ENCODE peak calls at places on chromosomes 5 and 9, in five cellular contexts. M is HL-60, O is GM12865, H is NB4, C is fibroblast of villous mesenchyme. F is an unnamed sample.

GRCh38 chr9:21348430-21348829 is 2.3 kb downstream of the IFNA6 start:
- DNase-seq in M (no peak), O (no peak), H (no peak), C (no peak), F (no peak)

GRCh38 chr9:1881708-1882351 is 133.3 kb upstream of the SMARCA2 start:
- DNase-seq in M (no peak), O (peak; percentile 57), H (no peak), C (no peak), F (no peak)

GRCh38 chr9:26331223-26331622 is 561.4 kb downstream of the CAAP1 start:
- DNase-seq in M (no peak), O (no peak), H (no peak), C (no peak), F (no peak)

GRCh38 chr5:138246334-138246733 is 28.1 kb downstream of the GFRA3 start:
- DNase-seq in M (no peak), O (no peak), H (no peak), C (no peak), F (no peak)

GRCh38 chr5:375921-376871 is 54.7 kb downstream of the AHRR start:
- DNase-seq in M (no peak), O (no peak), H (peak; percentile 73), C (no peak), F (no peak)

GRCh38 chr9:113463418-113464285 is at the start of gene RGS3:
- DNase-seq in M (no peak), O (peak; percentile 72), H (no peak), C (no peak), F (no peak)

GRCh38 chr5:137825165-137825564 is 42.5 kb upstream of the MYOT start:
- DNase-seq in M (no peak), O (no peak), H (no peak), C (no peak), F (peak; percentile 52)

GRCh38 chr5:67842806-67843205 is 372.8 kb upstream of the PIK3R1 start:
- DNase-seq in M (no peak), O (no peak), H (no peak), C (peak; percentile 2), F (peak; percentile 54)

GRCh38 chr5:138725153-138725884 is 27.9 kb upstream of the CTNNA1 start:
- DNase-seq in M (no peak), O (peak; percentile 23), H (peak; percentile 85), C (peak; percentile 40), F (peak; percentile 59)

GRCh38 chr9:134186471-134187109 is 22.2 kb upstream of the RNU6ATAC start:
- DNase-seq in M (no peak), O (no peak), H (no peak), C (no peak), F (no peak)

GRCh38 chr5:105259581-105260217 is 1697.1 kb upstream of the NUDT12 start:
- DNase-seq in M (no peak), O (no peak), H (no peak), C (no peak), F (no peak)

GRCh38 chr9:123339666-123340414 is 16.2 kb upstream of the CRB2 start:
- DNase-seq in M (no peak), O (peak; percentile 93), H (peak; percentile 52), C (no peak), F (peak; percentile 20)

GRCh38 chr5:86337667-86338460 is 279.9 kb upstream of the COX7C start:
- DNase-seq in M (no peak), O (peak; percentile 4), H (no peak), C (no peak), F (no peak)

GRCh38 chr9:12666813-12667212 is 26.4 kb upstream of the TYRP1 start:
- DNase-seq in M (no peak), O (no peak), H (peak; percentile 30), C (no peak), F (no peak)
- TF ChIP-seq CTCF in M (no peak), O (peak; percentile 7), H (peak; percentile 55), C (peak; percentile 21), F (no peak)

DNA sequence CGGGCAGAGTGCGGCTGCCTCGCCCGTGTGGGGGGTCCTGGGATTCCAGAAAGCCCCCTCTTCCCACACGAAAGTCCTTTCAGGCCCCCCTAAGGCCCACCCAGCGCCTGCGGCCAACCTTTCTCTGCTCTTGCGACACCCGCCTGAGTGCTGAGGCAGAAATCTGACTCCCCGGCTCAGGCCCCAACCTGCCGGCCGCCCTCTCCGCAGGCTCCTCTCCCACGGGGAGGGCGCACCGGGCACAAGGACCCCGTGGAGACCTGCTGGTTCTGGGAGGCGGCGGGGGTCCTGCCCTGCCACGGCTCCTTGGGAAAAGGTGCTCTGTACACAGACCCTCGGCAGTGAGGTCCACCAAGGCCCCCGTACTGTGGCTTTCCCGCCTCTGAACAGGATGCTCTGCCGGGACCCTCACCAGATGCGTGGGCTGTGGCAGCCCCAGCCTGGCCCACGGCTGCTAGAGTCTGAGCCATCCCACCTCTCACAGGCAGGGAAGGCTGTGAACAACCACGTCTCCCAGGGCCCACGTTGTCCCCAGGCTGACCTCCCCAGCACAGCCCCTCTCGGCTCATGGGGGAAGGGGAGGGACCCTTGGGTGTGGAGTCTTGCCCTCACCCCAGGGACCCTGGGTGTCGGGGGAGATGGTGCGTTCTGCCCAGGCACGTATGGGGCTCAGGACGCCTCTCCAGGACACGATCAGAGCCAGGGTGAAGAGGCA is 41.5 kb upstream of the EGFL7 start:
- DNase-seq in M (no peak), O (no peak), H (peak; percentile 81), C (no peak), F (no peak)
- H3K4me3 ChIP-seq in M (no peak overlapping the region), O (no peak overlapping the region), H (no peak overlapping the region), C (no peak overlapping the region), F (no peak overlapping the region)

DNA sequence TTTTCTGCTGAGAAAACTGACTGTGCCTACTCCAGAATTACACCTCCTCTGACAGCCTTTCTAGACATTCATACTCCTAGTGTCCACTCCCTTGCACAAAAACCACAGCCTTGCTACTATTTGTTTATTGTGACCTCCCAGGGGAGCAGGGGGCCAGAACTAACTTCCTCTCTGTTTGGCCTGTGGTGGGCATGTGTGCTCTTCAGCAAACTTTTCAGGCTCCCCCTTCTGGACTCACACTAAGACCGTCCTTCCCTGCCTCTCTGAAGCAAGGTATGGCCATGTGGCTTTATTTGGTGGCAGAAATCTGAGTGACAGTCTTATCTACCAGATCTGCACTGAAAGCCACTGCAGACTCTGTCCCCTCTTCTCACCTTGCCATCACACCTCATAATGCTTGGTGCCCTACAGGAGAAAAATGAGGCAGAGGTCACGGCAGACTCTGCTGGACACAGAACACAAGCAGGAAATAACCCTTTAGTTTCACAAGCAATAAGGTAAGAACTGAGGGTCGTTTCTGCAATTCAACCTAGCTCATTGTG is 28.2 kb downstream of the LIFR start:
- DNase-seq in M (no peak), O (no peak), H (peak; percentile 80), C (no peak), F (peak; percentile 7)
- TF ChIP-seq CTCF in M (no peak), O (no peak), H (peak; percentile 28), C (peak; percentile 2), F (no peak)

GRCh38 chr9:16206560-16206959 is 653.7 kb downstream of the CCDC171 start:
- DNase-seq in M (no peak), O (peak; percentile 30), H (no peak), C (no peak), F (no peak)

GRCh38 chr9:16210440-16210839 is 657.6 kb downstream of the CCDC171 start:
- DNase-seq in M (no peak), O (no peak), H (no peak), C (no peak), F (no peak)

GRCh38 chr9:16203735-16204573 is 651.1 kb downstream of the CCDC171 start:
- DNase-seq in M (no peak), O (no peak), H (no peak), C (peak; percentile 72), F (no peak)

GRCh38 chr9:16205455-16205854 is 652.6 kb downstream of the CCDC171 start:
- DNase-seq in M (no peak), O (no peak), H (no peak), C (no peak), F (no peak)

GRCh38 chr9:16207161-16207560 is 654.3 kb downstream of the CCDC171 start:
- DNase-seq in M (no peak), O (peak; percentile 84), H (peak; percentile 73), C (peak; percentile 68), F (peak; percentile 54)
- H3K4me3 ChIP-seq in M (no peak overlapping the region), O (peak overlapping the region; percentile 29), H (peak overlapping the region; percentile 25), C (no peak overlapping the region), F (no peak overlapping the region)

DNA sequence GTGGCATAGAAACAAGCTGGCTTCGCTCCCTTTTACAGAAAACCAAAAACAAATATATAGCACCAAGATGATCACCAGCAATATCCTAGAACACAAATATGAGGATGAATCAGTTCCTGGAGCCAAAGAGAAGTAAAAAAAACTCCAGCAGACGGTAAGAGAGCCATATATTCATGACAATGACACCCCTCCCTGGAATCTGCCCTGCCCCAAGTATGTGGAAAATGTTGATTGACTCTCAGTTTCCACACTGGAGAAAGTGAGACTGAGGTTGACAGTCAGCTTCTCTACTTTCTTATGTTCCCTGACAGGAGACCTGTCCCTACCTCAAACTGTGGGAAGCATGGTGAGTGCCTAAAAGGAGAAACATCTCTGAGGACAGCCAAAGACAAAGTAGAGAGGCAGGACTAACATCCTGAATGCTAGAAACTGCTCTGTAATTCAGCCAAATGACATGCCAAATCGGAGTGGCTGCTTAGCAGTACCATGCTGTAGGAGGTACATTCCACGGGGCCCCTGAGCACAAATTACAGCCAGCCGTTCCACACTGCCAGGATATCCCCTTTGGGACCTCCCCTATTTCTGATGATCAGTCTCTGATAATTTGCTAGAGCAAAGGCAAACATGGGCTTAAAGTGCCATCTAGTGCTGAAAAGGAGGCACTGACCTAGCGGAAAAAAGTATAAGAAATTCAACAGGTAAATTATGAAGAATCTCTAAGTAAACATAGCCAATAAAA is 424.0 kb upstream of the RGMB start:
- DNase-seq in M (no peak), O (peak; percentile 9), H (peak; percentile 35), C (peak; percentile 37), F (peak; percentile 38)
- TF ChIP-seq CTCF in M (no peak), O (peak; percentile 31), H (peak; percentile 43), C (peak; percentile 66), F (peak; percentile 80)

DNA sequence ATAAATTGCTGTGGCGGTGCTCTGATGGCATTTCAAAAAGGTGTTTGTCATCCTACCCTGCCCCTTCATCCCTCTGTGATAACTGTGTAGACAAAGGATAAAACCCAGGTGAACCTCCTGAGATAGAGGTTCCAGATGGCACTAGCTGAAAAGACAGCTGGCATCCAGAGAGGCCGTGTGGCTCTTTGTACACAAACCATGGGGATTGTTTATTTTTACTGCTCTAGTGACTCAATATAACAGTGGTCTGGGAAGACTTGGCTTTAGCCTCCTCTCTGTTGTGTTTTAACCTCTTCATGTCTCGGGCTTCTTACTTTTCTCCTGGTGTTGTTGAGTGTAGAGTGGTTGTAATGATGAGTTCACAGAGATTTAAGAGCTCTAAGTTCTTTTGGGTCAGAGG is 48.8 kb downstream of the SH3GL2 start:
- DNase-seq in M (no peak), O (no peak), H (no peak), C (no peak), F (no peak)
- H3K4me3 ChIP-seq in M (no peak overlapping the region), O (no peak overlapping the region), H (no peak overlapping the region), C (no peak overlapping the region), F (no peak overlapping the region)

F was measured in cardiac fibroblast.